ENCODE peak calls at places on chromosomes 16 and 17, in five cellular contexts. P, S, B, W and V are unnamed samples.
A peak's percentile ranks its signal among the peaks of the same experiment; 100 is the strongest.

GRCh38 chr16:85539629-85540291 is 73.4 kb upstream of the GSE1 start:
- DNase-seq in P (no peak), S (no peak), B (no peak), W (no peak), V (no peak)

GRCh38 chr17:13704333-13704732 is 102.6 kb upstream of the HS3ST3A1 start:
- DNase-seq in P (no peak), S (no peak), B (no peak), W (no peak), V (no peak)

GRCh38 chr17:731943-732787 is at the start of gene TLCD3A:
- DNase-seq in P (peak; percentile 69), S (peak; percentile 87), B (peak; percentile 87), W (no peak), V (no peak)

GRCh38 chr16:55543470-55543869 is 23.0 kb upstream of the CAPNS2 start:
- DNase-seq in P (peak; percentile 11), S (no peak), B (no peak), W (no peak), V (no peak)

GRCh38 chr16:70665113-70665694 is 18.8 kb downstream of the IL34 start:
- DNase-seq in P (no peak), S (peak; percentile 65), B (no peak), W (no peak), V (no peak)

GRCh38 chr17:61508912-61509311 is 56.7 kb downstream of the TBX4 start:
- DNase-seq in P (no peak), S (no peak), B (no peak), W (no peak), V (no peak)

GRCh38 chr16:29314292-29314934 is 92.1 kb downstream of the NPIPB11 start:
- DNase-seq in P (no peak), S (peak; percentile 46), B (no peak), W (no peak), V (no peak)

GRCh38 chr17:48624544-48625501 is 1.3 kb downstream of the HOXB9 start:
- DNase-seq in P (peak; percentile 57), S (no peak), B (no peak), W (no peak), V (no peak)

GRCh38 chr16:14669776-14670175 is 24.3 kb downstream of the PLA2G10 start:
- DNase-seq in P (no peak), S (no peak), B (peak; percentile 91), W (no peak), V (no peak)

GRCh38 chr16:10922328-10923145 is 19.7 kb downstream of the DEXI start:
- DNase-seq in P (no peak), S (peak; percentile 86), B (no peak), W (no peak), V (no peak)

GRCh38 chr17:81084691-81085419 is 49.9 kb downstream of the BAIAP2 start:
- DNase-seq in P (no peak), S (no peak), B (peak; percentile 93), W (no peak), V (no peak)

GRCh38 chr17:70138309-70138865 is 30.9 kb upstream of the KCNJ2 start:
- DNase-seq in P (no peak), S (no peak), B (no peak), W (no peak), V (no peak)

DNA sequence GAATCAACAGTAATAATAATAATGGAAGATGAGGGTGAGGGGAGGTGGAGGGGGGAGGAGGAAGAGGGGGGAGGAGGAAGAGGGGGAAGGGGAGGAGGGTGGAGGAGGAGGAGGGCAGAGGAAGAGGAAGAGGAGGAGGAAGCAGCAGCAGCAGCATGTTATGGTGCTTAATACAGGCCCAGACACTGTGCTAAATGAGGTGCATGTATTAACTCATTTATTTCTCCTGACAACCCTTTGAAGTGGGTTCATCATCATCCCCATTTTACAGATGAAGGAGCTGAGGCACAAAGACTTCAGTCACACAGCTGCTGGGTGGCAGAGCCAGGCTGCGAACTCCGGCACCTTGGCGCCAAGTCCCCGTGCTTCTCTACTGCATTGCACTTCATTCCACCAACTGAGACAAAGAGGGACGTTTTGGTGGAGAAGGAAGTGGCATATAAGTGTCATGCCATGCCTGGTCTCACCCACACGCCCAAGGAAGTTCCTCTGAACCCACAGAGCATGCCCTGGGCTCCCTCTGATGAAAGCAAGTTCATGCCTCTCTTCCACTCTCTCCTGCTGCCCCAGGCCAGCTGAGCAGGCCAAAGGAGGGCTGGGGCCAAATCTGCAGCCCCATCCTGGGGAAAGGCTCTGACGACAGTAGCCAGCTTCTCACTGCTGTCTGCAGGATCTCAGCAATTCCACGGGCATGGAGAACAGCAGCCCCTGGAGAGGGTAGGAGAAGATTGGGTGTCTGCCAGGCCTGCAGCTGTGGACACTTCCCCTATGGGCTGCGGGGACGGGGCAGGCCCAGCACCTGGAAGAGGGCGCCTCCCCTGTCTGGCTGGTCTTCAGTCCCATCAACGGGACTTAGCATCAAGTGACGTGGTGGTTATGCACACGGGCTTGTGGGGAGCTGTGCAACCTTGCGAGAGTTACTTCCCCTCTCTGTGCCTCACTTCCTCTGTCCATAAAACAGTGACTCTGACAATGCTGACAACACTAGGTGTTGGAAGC is 21.8 kb downstream of the XYLT1 start:
- DNase-seq in P (no peak), S (no peak), B (no peak), W (no peak), V (no peak)
- TF ChIP-seq POLR2AphosphoS5 in P (no peak), S (no peak), B (no peak), W (no peak), V (no peak)

DNA sequence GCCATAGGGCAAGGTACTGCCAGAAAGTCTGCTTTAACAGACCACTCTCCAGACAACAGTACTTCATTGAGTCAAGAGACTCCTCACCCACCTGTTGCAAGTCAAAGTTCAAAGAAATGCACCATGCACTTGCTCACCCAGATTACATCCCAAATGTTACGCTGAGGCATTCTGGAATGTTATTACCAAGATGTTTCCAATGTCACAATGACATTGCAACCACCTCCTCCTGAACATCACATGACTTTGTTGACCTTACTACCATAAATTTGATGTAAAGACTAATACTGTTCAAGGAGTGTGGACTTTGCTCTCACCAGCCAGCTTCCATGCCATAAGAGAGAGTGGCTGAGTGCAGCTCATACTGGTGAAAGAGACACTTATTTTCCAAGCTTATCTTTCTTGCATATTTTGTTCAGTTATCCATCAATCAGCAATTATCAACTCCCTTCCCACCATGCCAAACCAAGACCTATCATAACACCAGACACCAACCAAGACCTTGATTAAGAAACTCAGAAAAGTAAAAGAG is 58.5 kb upstream of the BCAR1 start:
- DNase-seq in P (no peak), S (no peak), B (no peak), W (no peak), V (no peak)
- TF ChIP-seq EP300 in P (no peak), S (no peak), B (no peak), W (no peak), V (no peak)

GRCh38 chr17:49762148-49762941 is 1.6 kb downstream of the FAM117A start:
- DNase-seq in P (no peak), S (no peak), B (no peak), W (no peak), V (no peak)

GRCh38 chr17:49764559-49765180 is 739 bp upstream of the FAM117A start:
- DNase-seq in P (no peak), S (no peak), B (no peak), W (no peak), V (no peak)

GRCh38 chr17:49760909-49761558 is 2.9 kb downstream of the FAM117A start:
- DNase-seq in P (peak; percentile 82), S (no peak), B (no peak), W (no peak), V (no peak)

GRCh38 chr17:49766918-49767530 is 3.1 kb upstream of the FAM117A start:
- DNase-seq in P (peak; percentile 56), S (no peak), B (no peak), W (no peak), V (no peak)

DNA sequence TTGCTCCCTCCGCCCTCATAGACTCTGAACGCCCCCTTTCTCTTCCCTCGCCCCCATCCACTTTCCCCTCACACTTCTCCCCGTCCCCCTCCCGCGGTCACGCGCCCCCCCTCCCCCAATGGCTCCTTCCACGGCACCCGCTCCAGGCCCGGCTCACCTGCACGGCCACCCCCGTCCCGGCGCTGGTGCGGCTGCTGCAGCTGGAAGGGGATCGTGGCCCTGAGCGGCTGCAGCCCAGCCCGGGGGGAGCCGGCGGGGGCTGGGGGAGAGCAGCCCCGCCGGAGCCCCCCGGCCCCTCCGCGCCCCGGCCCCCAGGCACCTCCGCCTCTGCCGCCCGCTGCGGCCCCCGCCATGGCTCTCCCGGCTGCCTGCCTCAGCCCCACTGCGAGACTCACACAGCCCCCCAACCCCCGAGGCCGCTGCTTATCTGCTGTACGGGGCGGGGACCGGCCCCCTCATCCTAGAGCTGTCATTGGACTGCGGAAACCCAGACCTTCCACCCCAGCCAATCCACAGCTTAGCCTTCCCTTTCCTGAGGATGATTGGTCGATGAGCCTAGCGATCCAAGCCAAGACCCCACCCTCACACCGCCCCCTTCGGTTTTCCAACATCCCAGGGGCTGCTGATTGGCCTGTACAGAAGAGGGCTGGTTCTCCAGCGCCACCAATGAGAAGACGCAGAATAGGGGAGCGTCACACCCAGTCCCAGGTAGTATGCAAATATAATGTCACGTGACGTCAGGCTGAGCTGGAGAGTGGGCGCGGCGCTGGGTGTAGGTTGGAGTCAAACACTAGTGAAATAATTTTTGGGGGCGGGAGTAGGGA is at the start of gene FAM117A:
- DNase-seq in P (peak; percentile 99), S (peak; percentile 99), B (peak; percentile 97), W (peak; percentile 98), V (peak; percentile 99)
- TF ChIP-seq POLR2AphosphoS5 in P (peak; percentile 78), S (peak; percentile 79), B (no peak), W (peak; percentile 43), V (peak; percentile 90)

GRCh38 chr16:49477250-49477895 is 103.8 kb downstream of the C16orf78 start:
- DNase-seq in P (no peak), S (no peak), B (no peak), W (no peak), V (no peak)
- TF ChIP-seq EP300 in P (no peak), S (no peak), B (no peak), W (no peak), V (no peak)

DNA sequence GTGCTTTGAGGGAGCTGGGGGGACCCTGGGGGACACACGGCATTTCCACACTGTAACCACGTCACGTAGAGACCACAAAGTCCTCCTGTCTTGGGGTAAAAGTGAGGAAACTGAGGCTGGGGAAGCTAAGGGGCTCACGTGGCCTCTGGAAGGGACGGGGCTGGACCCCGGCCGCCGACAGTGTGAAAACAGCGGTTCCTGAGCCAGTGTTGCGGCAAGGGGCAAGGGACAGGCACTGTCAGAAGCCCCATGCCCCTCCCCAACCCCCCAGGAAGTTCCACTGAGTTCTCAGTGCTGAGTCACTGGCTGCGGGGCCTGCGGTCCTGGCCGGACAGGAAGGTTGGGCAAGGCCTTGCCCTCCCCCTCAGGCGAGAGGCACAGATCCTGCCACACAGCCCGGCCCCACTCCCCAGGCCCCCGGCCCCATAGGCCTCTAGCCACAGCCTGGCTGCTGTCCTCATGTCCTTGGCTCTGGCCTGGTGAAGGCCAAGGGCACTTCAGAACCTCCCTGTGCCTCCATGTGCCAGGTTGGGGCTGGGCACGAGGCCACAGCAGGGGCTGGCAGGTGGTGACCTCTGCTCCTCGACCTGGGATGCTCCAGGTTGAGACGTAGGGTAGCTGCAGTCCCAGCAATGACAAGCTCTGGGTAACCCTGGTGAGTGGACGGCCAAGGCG is 5.0 kb upstream of the CCDC57 start:
- DNase-seq in P (peak; percentile 81), S (peak; percentile 83), B (peak; percentile 63), W (no peak), V (no peak)
- TF ChIP-seq POLR2AphosphoS5 in P (no peak), S (no peak), B (no peak), W (no peak), V (no peak)

DNA sequence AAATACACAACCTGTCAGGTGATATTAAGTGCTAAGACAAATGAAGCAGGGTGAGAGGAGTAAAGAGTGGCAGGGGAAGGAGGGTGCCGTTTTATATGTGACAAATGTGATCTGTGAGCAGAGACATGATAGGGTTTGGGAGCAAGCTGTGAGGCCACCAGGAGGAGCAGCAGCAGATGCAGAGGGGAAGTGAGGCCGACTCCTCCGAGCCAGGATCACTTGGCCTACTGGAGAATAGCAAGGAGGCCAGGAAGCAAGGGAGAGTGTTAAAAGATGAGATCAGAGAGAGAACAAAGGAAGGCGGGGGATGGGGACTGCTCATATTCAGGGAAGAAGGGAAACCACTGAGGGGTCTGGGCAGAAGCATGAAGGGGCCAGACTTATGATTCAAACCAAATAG is 129.4 kb downstream of the TANGO6 start:
- DNase-seq in P (peak; percentile 57), S (no peak), B (no peak), W (no peak), V (no peak)
- TF ChIP-seq EP300 in P (no peak), S (no peak), B (no peak), W (no peak), V (no peak)